ENCODE peak calls at places on chromosomes 2 and 18, in ten cellular contexts. One of them, this sample, is unnamed.

GRCh38 chr2:68190991-68191731 is 33.5 kb downstream of the PNO1 start:
- DNase-seq in B cell: no peak
- DNase-seq in AG04449: peak; percentile 55
- DNase-seq in small intestine: no peak
- DNase-seq in SW480: peak; percentile 34
- DNase-seq in T follicular helper cell: no peak
- DNase-seq in glutamatergic neuron: no peak
- DNase-seq in activated T-helper 1 cell treated with anti-CD3 and anti-CD28 coated beads, Interleukin-12 subunit alpha, Interleukin-12 subunit beta, Interleukin-2, Interleukin-4 antibody, amounts not matched to agents 30 ng/mL and 10 ng/mL and 1 ng/mL, durations not matched to agents 14 hours and 24 hours and 36 hours: no peak
- DNase-seq in HFF-Myc: peak; percentile 72
- DNase-seq in AG09319: peak; percentile 64
- DNase-seq in this sample: peak; percentile 66

GRCh38 chr2:154623819-154624218 is 74.7 kb upstream of the KCNJ3 start:
- DNase-seq in B cell: no peak
- DNase-seq in AG04449: no peak
- DNase-seq in small intestine: peak; percentile 68
- DNase-seq in SW480: peak; percentile 50
- DNase-seq in T follicular helper cell: no peak
- DNase-seq in glutamatergic neuron: peak; percentile 31
- DNase-seq in activated T-helper 1 cell treated with anti-CD3 and anti-CD28 coated beads, Interleukin-12 subunit alpha, Interleukin-12 subunit beta, Interleukin-2, Interleukin-4 antibody, amounts not matched to agents 30 ng/mL and 10 ng/mL and 1 ng/mL, durations not matched to agents 14 hours and 24 hours and 36 hours: no peak
- DNase-seq in HFF-Myc: peak; percentile 1
- DNase-seq in AG09319: no peak
- DNase-seq in this sample: peak; percentile 78

GRCh38 chr2:169775765-169776482 is 22.7 kb upstream of the SSB start:
- DNase-seq in B cell: no peak
- DNase-seq in AG04449: no peak
- DNase-seq in small intestine: no peak
- DNase-seq in SW480: no peak
- DNase-seq in T follicular helper cell: no peak
- DNase-seq in glutamatergic neuron: no peak
- DNase-seq in activated T-helper 1 cell treated with anti-CD3 and anti-CD28 coated beads, Interleukin-12 subunit alpha, Interleukin-12 subunit beta, Interleukin-2, Interleukin-4 antibody, amounts not matched to agents 30 ng/mL and 10 ng/mL and 1 ng/mL, durations not matched to agents 14 hours and 24 hours and 36 hours: no peak
- DNase-seq in HFF-Myc: peak; percentile 87
- DNase-seq in AG09319: peak; percentile 39
- DNase-seq in this sample: peak; percentile 57

GRCh38 chr2:212227755-212228154 is 310.8 kb downstream of the ERBB4 start:
- DNase-seq in B cell: no peak
- DNase-seq in AG04449: no peak
- DNase-seq in small intestine: peak; percentile 21
- DNase-seq in SW480: peak; percentile 37
- DNase-seq in T follicular helper cell: no peak
- DNase-seq in glutamatergic neuron: no peak
- DNase-seq in activated T-helper 1 cell treated with anti-CD3 and anti-CD28 coated beads, Interleukin-12 subunit alpha, Interleukin-12 subunit beta, Interleukin-2, Interleukin-4 antibody, amounts not matched to agents 30 ng/mL and 10 ng/mL and 1 ng/mL, durations not matched to agents 14 hours and 24 hours and 36 hours: no peak
- DNase-seq in HFF-Myc: peak; percentile 4
- DNase-seq in AG09319: peak; percentile 73
- DNase-seq in this sample: peak; percentile 86

GRCh38 chr18:36406805-36407204 is 109.3 kb downstream of the FHOD3 start:
- DNase-seq in B cell: no peak
- DNase-seq in AG04449: no peak
- DNase-seq in small intestine: no peak
- DNase-seq in SW480: no peak
- DNase-seq in T follicular helper cell: no peak
- DNase-seq in glutamatergic neuron: no peak
- DNase-seq in activated T-helper 1 cell treated with anti-CD3 and anti-CD28 coated beads, Interleukin-12 subunit alpha, Interleukin-12 subunit beta, Interleukin-2, Interleukin-4 antibody, amounts not matched to agents 30 ng/mL and 10 ng/mL and 1 ng/mL, durations not matched to agents 14 hours and 24 hours and 36 hours: no peak
- DNase-seq in HFF-Myc: no peak
- DNase-seq in AG09319: no peak
- DNase-seq in this sample: peak; percentile 99

GRCh38 chr2:65530547-65531320 is 98.3 kb upstream of the SPRED2 start:
- DNase-seq in B cell: no peak
- DNase-seq in AG04449: no peak
- DNase-seq in small intestine: no peak
- DNase-seq in SW480: no peak
- DNase-seq in T follicular helper cell: no peak
- DNase-seq in glutamatergic neuron: no peak
- DNase-seq in activated T-helper 1 cell treated with anti-CD3 and anti-CD28 coated beads, Interleukin-12 subunit alpha, Interleukin-12 subunit beta, Interleukin-2, Interleukin-4 antibody, amounts not matched to agents 30 ng/mL and 10 ng/mL and 1 ng/mL, durations not matched to agents 14 hours and 24 hours and 36 hours: no peak
- DNase-seq in HFF-Myc: no peak
- DNase-seq in AG09319: no peak
- DNase-seq in this sample: no peak

GRCh38 chr18:58042826-58043362 is 1.1 kb upstream of the NEDD4L start:
- DNase-seq in B cell: no peak
- DNase-seq in AG04449: no peak
- DNase-seq in small intestine: peak; percentile 55
- DNase-seq in SW480: no peak
- DNase-seq in T follicular helper cell: no peak
- DNase-seq in glutamatergic neuron: no peak
- DNase-seq in activated T-helper 1 cell treated with anti-CD3 and anti-CD28 coated beads, Interleukin-12 subunit alpha, Interleukin-12 subunit beta, Interleukin-2, Interleukin-4 antibody, amounts not matched to agents 30 ng/mL and 10 ng/mL and 1 ng/mL, durations not matched to agents 14 hours and 24 hours and 36 hours: no peak
- DNase-seq in HFF-Myc: no peak
- DNase-seq in AG09319: no peak
- DNase-seq in this sample: peak; percentile 68

GRCh38 chr2:12300019-12300602 is 416.6 kb upstream of the TRIB2 start:
- DNase-seq in B cell: no peak
- DNase-seq in AG04449: no peak
- DNase-seq in small intestine: no peak
- DNase-seq in SW480: no peak
- DNase-seq in T follicular helper cell: no peak
- DNase-seq in glutamatergic neuron: no peak
- DNase-seq in activated T-helper 1 cell treated with anti-CD3 and anti-CD28 coated beads, Interleukin-12 subunit alpha, Interleukin-12 subunit beta, Interleukin-2, Interleukin-4 antibody, amounts not matched to agents 30 ng/mL and 10 ng/mL and 1 ng/mL, durations not matched to agents 14 hours and 24 hours and 36 hours: no peak
- DNase-seq in HFF-Myc: no peak
- DNase-seq in AG09319: no peak
- DNase-seq in this sample: no peak

GRCh38 chr2:163693484-163693883 is 42.3 kb downstream of the FIGN start:
- DNase-seq in B cell: no peak
- DNase-seq in AG04449: no peak
- DNase-seq in small intestine: no peak
- DNase-seq in SW480: no peak
- DNase-seq in T follicular helper cell: no peak
- DNase-seq in glutamatergic neuron: no peak
- DNase-seq in activated T-helper 1 cell treated with anti-CD3 and anti-CD28 coated beads, Interleukin-12 subunit alpha, Interleukin-12 subunit beta, Interleukin-2, Interleukin-4 antibody, amounts not matched to agents 30 ng/mL and 10 ng/mL and 1 ng/mL, durations not matched to agents 14 hours and 24 hours and 36 hours: no peak
- DNase-seq in HFF-Myc: no peak
- DNase-seq in AG09319: no peak
- DNase-seq in this sample: no peak

GRCh38 chr18:9971313-9971920 is 57.6 kb downstream of the VAPA start:
- DNase-seq in B cell: peak; percentile 79
- DNase-seq in AG04449: peak; percentile 26
- DNase-seq in small intestine: peak; percentile 81
- DNase-seq in SW480: peak; percentile 78
- DNase-seq in T follicular helper cell: peak; percentile 50
- DNase-seq in glutamatergic neuron: peak; percentile 71
- DNase-seq in activated T-helper 1 cell treated with anti-CD3 and anti-CD28 coated beads, Interleukin-12 subunit alpha, Interleukin-12 subunit beta, Interleukin-2, Interleukin-4 antibody, amounts not matched to agents 30 ng/mL and 10 ng/mL and 1 ng/mL, durations not matched to agents 14 hours and 24 hours and 36 hours: peak; percentile 55
- DNase-seq in HFF-Myc: peak; percentile 69
- DNase-seq in AG09319: peak; percentile 52
- DNase-seq in this sample: peak; percentile 92

GRCh38 chr2:173053043-173053699 is 22.5 kb upstream of the MAP3K20 start:
- DNase-seq in B cell: no peak
- DNase-seq in AG04449: no peak
- DNase-seq in small intestine: no peak
- DNase-seq in SW480: no peak
- DNase-seq in T follicular helper cell: no peak
- DNase-seq in glutamatergic neuron: no peak
- DNase-seq in activated T-helper 1 cell treated with anti-CD3 and anti-CD28 coated beads, Interleukin-12 subunit alpha, Interleukin-12 subunit beta, Interleukin-2, Interleukin-4 antibody, amounts not matched to agents 30 ng/mL and 10 ng/mL and 1 ng/mL, durations not matched to agents 14 hours and 24 hours and 36 hours: no peak
- DNase-seq in HFF-Myc: no peak
- DNase-seq in AG09319: no peak
- DNase-seq in this sample: no peak

GRCh38 chr2:10404324-10405143 is 43.6 kb downstream of the ODC1 start:
- DNase-seq in B cell: no peak
- DNase-seq in AG04449: no peak
- DNase-seq in small intestine: no peak
- DNase-seq in SW480: no peak
- DNase-seq in T follicular helper cell: no peak
- DNase-seq in glutamatergic neuron: peak; percentile 48
- DNase-seq in activated T-helper 1 cell treated with anti-CD3 and anti-CD28 coated beads, Interleukin-12 subunit alpha, Interleukin-12 subunit beta, Interleukin-2, Interleukin-4 antibody, amounts not matched to agents 30 ng/mL and 10 ng/mL and 1 ng/mL, durations not matched to agents 14 hours and 24 hours and 36 hours: no peak
- DNase-seq in HFF-Myc: no peak
- DNase-seq in AG09319: no peak
- DNase-seq in this sample: no peak

GRCh38 chr2:234252766-234253165 is 202.3 kb downstream of the SPP2 start:
- DNase-seq in B cell: no peak
- DNase-seq in AG04449: no peak
- DNase-seq in small intestine: no peak
- DNase-seq in SW480: no peak
- DNase-seq in T follicular helper cell: no peak
- DNase-seq in glutamatergic neuron: no peak
- DNase-seq in activated T-helper 1 cell treated with anti-CD3 and anti-CD28 coated beads, Interleukin-12 subunit alpha, Interleukin-12 subunit beta, Interleukin-2, Interleukin-4 antibody, amounts not matched to agents 30 ng/mL and 10 ng/mL and 1 ng/mL, durations not matched to agents 14 hours and 24 hours and 36 hours: no peak
- DNase-seq in HFF-Myc: no peak
- DNase-seq in AG09319: no peak
- DNase-seq in this sample: no peak

GRCh38 chr2:226794077-226794670 is 5.4 kb downstream of the IRS1 start:
- DNase-seq in B cell: no peak
- DNase-seq in AG04449: no peak
- DNase-seq in small intestine: no peak
- DNase-seq in SW480: no peak
- DNase-seq in T follicular helper cell: no peak
- DNase-seq in glutamatergic neuron: no peak
- DNase-seq in activated T-helper 1 cell treated with anti-CD3 and anti-CD28 coated beads, Interleukin-12 subunit alpha, Interleukin-12 subunit beta, Interleukin-2, Interleukin-4 antibody, amounts not matched to agents 30 ng/mL and 10 ng/mL and 1 ng/mL, durations not matched to agents 14 hours and 24 hours and 36 hours: no peak
- DNase-seq in HFF-Myc: no peak
- DNase-seq in AG09319: no peak
- DNase-seq in this sample: no peak

GRCh38 chr2:8243748-8244147 is 438.1 kb upstream of the ID2 start:
- DNase-seq in B cell: no peak
- DNase-seq in AG04449: no peak
- DNase-seq in small intestine: no peak
- DNase-seq in SW480: no peak
- DNase-seq in T follicular helper cell: no peak
- DNase-seq in glutamatergic neuron: no peak
- DNase-seq in activated T-helper 1 cell treated with anti-CD3 and anti-CD28 coated beads, Interleukin-12 subunit alpha, Interleukin-12 subunit beta, Interleukin-2, Interleukin-4 antibody, amounts not matched to agents 30 ng/mL and 10 ng/mL and 1 ng/mL, durations not matched to agents 14 hours and 24 hours and 36 hours: no peak
- DNase-seq in HFF-Myc: no peak
- DNase-seq in AG09319: no peak
- DNase-seq in this sample: no peak

GRCh38 chr2:219661197-219661954 is 33.9 kb downstream of the SLC4A3 start:
- DNase-seq in B cell: no peak
- DNase-seq in AG04449: no peak
- DNase-seq in small intestine: no peak
- DNase-seq in SW480: no peak
- DNase-seq in T follicular helper cell: no peak
- DNase-seq in glutamatergic neuron: no peak
- DNase-seq in activated T-helper 1 cell treated with anti-CD3 and anti-CD28 coated beads, Interleukin-12 subunit alpha, Interleukin-12 subunit beta, Interleukin-2, Interleukin-4 antibody, amounts not matched to agents 30 ng/mL and 10 ng/mL and 1 ng/mL, durations not matched to agents 14 hours and 24 hours and 36 hours: no peak
- DNase-seq in HFF-Myc: no peak
- DNase-seq in AG09319: no peak
- DNase-seq in this sample: peak; percentile 7

This sample was measured in DMS53.